ENCODE peak calls at places on chromosomes 4 and X, in five cellular contexts. One of them, this sample, is unnamed.

GRCh38 chrX:54891573-54891972 is 29.1 kb upstream of the TRO start:
- DNase-seq in transverse colon: peak; percentile 19
- DNase-seq in GM23248: peak; percentile 52
- DNase-seq in pancreas: no peak
- DNase-seq in uterus: no peak
- DNase-seq in this sample: peak; percentile 32

GRCh38 chr4:2298548-2298991 is 36.7 kb upstream of the MXD4 start:
- DNase-seq in pancreas: no peak
- DNase-seq in transverse colon: no peak
- DNase-seq in uterus: no peak
- DNase-seq in GM23248: peak; percentile 40
- DNase-seq in this sample: no peak

GRCh38 chr4:174973336-174973735 is 55.2 kb downstream of the ADAM29 start:
- DNase-seq in uterus: no peak
- DNase-seq in transverse colon: no peak
- DNase-seq in pancreas: no peak
- DNase-seq in GM23248: no peak
- DNase-seq in this sample: no peak

GRCh38 chr4:10015140-10015753 is 6.0 kb downstream of the SLC2A9 start:
- DNase-seq in GM23248: peak; percentile 52
- DNase-seq in uterus: no peak
- DNase-seq in transverse colon: peak; percentile 63
- DNase-seq in pancreas: no peak
- DNase-seq in this sample: peak; percentile 53

GRCh38 chr4:8391972-8392371 is 48.6 kb downstream of the ACOX3 start:
- DNase-seq in GM23248: peak; percentile 87
- DNase-seq in pancreas: no peak
- DNase-seq in uterus: peak; percentile 80
- DNase-seq in transverse colon: peak; percentile 53
- DNase-seq in this sample: peak; percentile 63

GRCh38 chr4:151688003-151688784 is 72.6 kb downstream of the GATB start:
- DNase-seq in uterus: no peak
- DNase-seq in GM23248: peak; percentile 39
- DNase-seq in transverse colon: no peak
- DNase-seq in pancreas: no peak
- DNase-seq in this sample: no peak

GRCh38 chrX:68372665-68373064 is 60.6 kb downstream of the OPHN1 start:
- DNase-seq in GM23248: no peak
- DNase-seq in transverse colon: no peak
- DNase-seq in pancreas: no peak
- DNase-seq in uterus: no peak
- DNase-seq in this sample: no peak

GRCh38 chrX:113594504-113594903 is 753.9 kb upstream of the AMOT start:
- DNase-seq in GM23248: no peak
- DNase-seq in pancreas: no peak
- DNase-seq in transverse colon: no peak
- DNase-seq in uterus: no peak
- DNase-seq in this sample: no peak

GRCh38 chr4:119693127-119693526 is 64.5 kb upstream of the PDE5A start:
- DNase-seq in transverse colon: no peak
- DNase-seq in uterus: no peak
- DNase-seq in GM23248: peak; percentile 18
- DNase-seq in pancreas: no peak
- DNase-seq in this sample: no peak

GRCh38 chr4:148786699-148787098 is 344.5 kb upstream of the NR3C2 start:
- DNase-seq in GM23248: no peak
- DNase-seq in uterus: no peak
- DNase-seq in transverse colon: peak; percentile 37
- DNase-seq in pancreas: no peak
- DNase-seq in this sample: no peak

GRCh38 chrX:18886344-18887161 is 97.4 kb downstream of the PHKA2 start:
- DNase-seq in transverse colon: peak; percentile 81
- DNase-seq in pancreas: no peak
- DNase-seq in uterus: peak; percentile 76
- DNase-seq in GM23248: peak; percentile 74
- DNase-seq in this sample: peak; percentile 57

GRCh38 chrX:19578956-19579355 is 63.6 kb upstream of the MAP3K15 start:
- DNase-seq in pancreas: no peak
- DNase-seq in GM23248: peak; percentile 22
- DNase-seq in uterus: no peak
- DNase-seq in transverse colon: no peak
- DNase-seq in this sample: no peak

GRCh38 chr4:113666386-113667114 is 95.0 kb downstream of the CAMK2D start:
- DNase-seq in GM23248: no peak
- DNase-seq in transverse colon: no peak
- DNase-seq in uterus: no peak
- DNase-seq in pancreas: no peak
- DNase-seq in this sample: no peak

GRCh38 chr4:124234771-124235170 is 477.8 kb downstream of the ANKRD50 start:
- DNase-seq in GM23248: no peak
- DNase-seq in pancreas: no peak
- DNase-seq in transverse colon: no peak
- DNase-seq in uterus: no peak
- DNase-seq in this sample: no peak

GRCh38 chr4:26069218-26069617 is 155.2 kb downstream of the SMIM20 start:
- DNase-seq in uterus: no peak
- DNase-seq in pancreas: no peak
- DNase-seq in GM23248: peak; percentile 50
- DNase-seq in transverse colon: no peak
- DNase-seq in this sample: no peak

GRCh38 chr4:96035727-96036126 is 195.8 kb downstream of the PDHA2 start:
- DNase-seq in pancreas: no peak
- DNase-seq in GM23248: no peak
- DNase-seq in uterus: no peak
- DNase-seq in transverse colon: no peak
- DNase-seq in this sample: peak; percentile 55

GRCh38 chr4:6840062-6840976 is 57.8 kb downstream of the KIAA0232 start:
- DNase-seq in pancreas: no peak
- DNase-seq in transverse colon: no peak
- DNase-seq in uterus: no peak
- DNase-seq in GM23248: peak; percentile 27
- DNase-seq in this sample: no peak

GRCh38 chr4:114688063-114688462 is 89.5 kb downstream of the UGT8 start:
- DNase-seq in transverse colon: no peak
- DNase-seq in uterus: no peak
- DNase-seq in GM23248: no peak
- DNase-seq in pancreas: no peak
- DNase-seq in this sample: no peak

GRCh38 chr4:136392576-136392975 is 1139.7 kb downstream of the PCDH18 start:
- DNase-seq in transverse colon: no peak
- DNase-seq in pancreas: no peak
- DNase-seq in uterus: no peak
- DNase-seq in GM23248: no peak
- DNase-seq in this sample: peak; percentile 2

GRCh38 chrX:1534321-1535168 is 2.4 kb downstream of the P2RY8 start:
- DNase-seq in pancreas: no peak
- DNase-seq in uterus: no peak
- DNase-seq in transverse colon: no peak
- DNase-seq in GM23248: no peak
- DNase-seq in this sample: no peak

GRCh38 chr4:181566490-181566889 is 676.7 kb upstream of the TENM3 start:
- DNase-seq in pancreas: no peak
- DNase-seq in GM23248: no peak
- DNase-seq in uterus: no peak
- DNase-seq in transverse colon: no peak
- DNase-seq in this sample: no peak

GRCh38 chr4:6472008-6472386 is 417 bp downstream of the PPP2R2C start:
- DNase-seq in transverse colon: no peak
- DNase-seq in pancreas: no peak
- DNase-seq in uterus: no peak
- DNase-seq in GM23248: no peak
- DNase-seq in this sample: no peak

GRCh38 chr4:107747748-107748486 is 27.9 kb upstream of the PAPSS1 start:
- DNase-seq in pancreas: no peak
- DNase-seq in uterus: no peak
- DNase-seq in GM23248: no peak
- DNase-seq in transverse colon: no peak
- DNase-seq in this sample: peak; percentile 67

GRCh38 chr4:73661646-73662119 is 41.4 kb upstream of the RASSF6 start:
- DNase-seq in uterus: no peak
- DNase-seq in pancreas: no peak
- DNase-seq in transverse colon: no peak
- DNase-seq in GM23248: peak; percentile 95
- DNase-seq in this sample: peak; percentile 94

DNA sequence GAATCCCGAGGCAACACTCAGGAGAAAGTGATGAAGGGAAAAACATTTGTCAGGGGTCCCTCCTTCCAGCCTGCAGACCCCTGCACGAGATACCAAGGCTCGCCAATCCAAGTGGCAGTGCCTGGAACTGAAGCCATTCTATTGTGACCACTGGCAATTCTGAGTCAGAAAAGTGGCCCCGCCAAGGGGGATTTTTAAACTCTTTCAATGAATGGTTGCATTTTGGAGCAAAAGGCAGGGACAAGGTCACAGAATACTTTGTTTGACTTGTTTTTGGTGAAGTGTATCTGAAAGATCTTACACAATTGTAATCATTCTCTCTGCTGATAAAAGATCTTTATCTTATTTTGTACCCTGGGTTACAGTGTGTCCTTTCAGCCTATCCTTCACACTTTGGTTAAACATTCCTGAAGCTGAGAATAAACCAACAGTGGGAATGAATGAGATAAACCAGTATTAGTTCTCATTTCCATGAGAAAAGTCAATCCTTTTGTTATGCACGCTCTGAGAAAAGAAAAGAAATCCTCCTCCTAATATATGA is 115.9 kb upstream of the PDLIM3 start:
- DNase-seq in pancreas: no peak
- DNase-seq in uterus: no peak
- DNase-seq in GM23248: no peak
- DNase-seq in transverse colon: no peak
- DNase-seq in this sample: no peak
- H3K4me3 ChIP-seq in pancreas: no peak overlapping the region
- H3K4me3 ChIP-seq in uterus: no peak overlapping the region
- H3K4me3 ChIP-seq in GM23248: no peak overlapping the region
- H3K4me3 ChIP-seq in transverse colon: no peak overlapping the region
- H3K4me3 ChIP-seq in this sample: no peak overlapping the region

GRCh38 chrX:9913041-9913440 is 54.1 kb upstream of the CLDN34 start:
- DNase-seq in pancreas: no peak
- DNase-seq in uterus: no peak
- DNase-seq in transverse colon: no peak
- DNase-seq in GM23248: peak; percentile 67
- DNase-seq in this sample: peak; percentile 85
- H3K4me3 ChIP-seq in pancreas: no peak overlapping the region
- H3K4me3 ChIP-seq in uterus: no peak overlapping the region
- H3K4me3 ChIP-seq in transverse colon: no peak overlapping the region
- H3K4me3 ChIP-seq in GM23248: peak overlapping the region; percentile 56
- H3K4me3 ChIP-seq in this sample: peak overlapping the region; percentile 40

GRCh38 chr4:53591372-53591892 is at the start of gene LNX1:
- DNase-seq in GM23248: no peak
- DNase-seq in uterus: no peak
- DNase-seq in transverse colon: peak; percentile 95
- DNase-seq in pancreas: peak; percentile 89
- DNase-seq in this sample: peak; percentile 85
- H3K4me3 ChIP-seq in GM23248: no peak within 1 kb of the TSS
- H3K4me3 ChIP-seq in uterus: no peak within 1 kb of the TSS
- H3K4me3 ChIP-seq in transverse colon: peak within 1 kb of the TSS; percentile 32
- H3K4me3 ChIP-seq in pancreas: peak within 1 kb of the TSS; percentile 55
- H3K4me3 ChIP-seq in this sample: peak within 1 kb of the TSS; percentile 31

GRCh38 chr4:107083-107443 is 17.2 kb upstream of the ZNF718 start:
- DNase-seq in transverse colon: no peak
- DNase-seq in uterus: no peak
- DNase-seq in pancreas: no peak
- DNase-seq in GM23248: no peak
- DNase-seq in this sample: no peak
- H3K4me3 ChIP-seq in transverse colon: no peak overlapping the region
- H3K4me3 ChIP-seq in uterus: no peak overlapping the region
- H3K4me3 ChIP-seq in pancreas: peak overlapping the region; percentile 45
- H3K4me3 ChIP-seq in GM23248: no peak overlapping the region
- H3K4me3 ChIP-seq in this sample: no peak overlapping the region

DNA sequence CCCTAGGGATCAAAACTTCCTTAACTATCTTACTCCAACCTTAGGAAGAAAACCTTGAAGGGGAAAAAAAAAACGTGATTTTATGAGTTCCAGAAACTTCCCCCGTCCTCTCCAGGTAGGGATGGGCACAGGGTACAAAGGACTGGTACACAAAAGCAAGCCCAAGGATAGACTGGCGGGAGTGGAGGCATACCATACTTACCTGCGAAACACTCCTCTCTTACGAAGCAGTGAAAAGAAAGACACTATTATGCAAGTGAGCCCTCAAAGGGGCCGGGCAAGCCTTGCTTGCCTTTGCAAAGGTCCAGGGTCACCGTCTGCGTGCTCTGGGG is 651 bp downstream of the TSPAN6 start:
- DNase-seq in pancreas: no peak
- DNase-seq in transverse colon: no peak
- DNase-seq in uterus: no peak
- DNase-seq in GM23248: no peak
- DNase-seq in this sample: no peak
- H3K4me3 ChIP-seq in pancreas: peak overlapping the region; percentile 55
- H3K4me3 ChIP-seq in transverse colon: peak overlapping the region; percentile 58
- H3K4me3 ChIP-seq in uterus: peak overlapping the region; percentile 38
- H3K4me3 ChIP-seq in GM23248: peak overlapping the region; percentile 93
- H3K4me3 ChIP-seq in this sample: peak overlapping the region; percentile 67

GRCh38 chr4:38745881-38746280 is 36.9 kb downstream of the TLR10 start:
- DNase-seq in GM23248: no peak
- DNase-seq in transverse colon: no peak
- DNase-seq in uterus: no peak
- DNase-seq in pancreas: no peak
- DNase-seq in this sample: no peak
- H3K4me3 ChIP-seq in GM23248: no peak overlapping the region
- H3K4me3 ChIP-seq in transverse colon: no peak overlapping the region
- H3K4me3 ChIP-seq in uterus: no peak overlapping the region
- H3K4me3 ChIP-seq in pancreas: no peak overlapping the region
- H3K4me3 ChIP-seq in this sample: no peak overlapping the region

GRCh38 chrX:42946544-42947223 is 168.7 kb upstream of the PPP1R2C start:
- DNase-seq in GM23248: no peak
- DNase-seq in transverse colon: no peak
- DNase-seq in pancreas: no peak
- DNase-seq in uterus: no peak
- DNase-seq in this sample: no peak
- H3K4me3 ChIP-seq in GM23248: no peak overlapping the region
- H3K4me3 ChIP-seq in transverse colon: no peak overlapping the region
- H3K4me3 ChIP-seq in pancreas: no peak overlapping the region
- H3K4me3 ChIP-seq in uterus: no peak overlapping the region
- H3K4me3 ChIP-seq in this sample: no peak overlapping the region

GRCh38 chr4:142405021-142405991 is 440.8 kb downstream of the INPP4B start:
- DNase-seq in GM23248: peak; percentile 86
- DNase-seq in transverse colon: peak; percentile 33
- DNase-seq in pancreas: no peak
- DNase-seq in uterus: peak; percentile 47
- DNase-seq in this sample: peak; percentile 98
- H3K4me3 ChIP-seq in GM23248: peak overlapping the region; percentile 84
- H3K4me3 ChIP-seq in transverse colon: peak overlapping the region; percentile 34
- H3K4me3 ChIP-seq in pancreas: peak overlapping the region; percentile 43
- H3K4me3 ChIP-seq in uterus: peak overlapping the region; percentile 29
- H3K4me3 ChIP-seq in this sample: peak overlapping the region; percentile 46